ENCODE peak calls at places on chromosomes 11 and 22, in ten cellular contexts. O, C, R, G, I, A, J, T, M and D are unnamed samples.

GRCh38 chr22:44625981-44626687 is 75.9 kb upstream of the PRR5 start:
- DNase-seq in M (peak; percentile 76), A (peak; percentile 45), G (no peak), O (peak; percentile 63), R (peak; percentile 80), T (peak; percentile 61), I (peak; percentile 78), C (no peak), J (peak; percentile 88), D (peak; percentile 67)

GRCh38 chr11:48138222-48138621 is 78.4 kb upstream of the OR4B1 start:
- DNase-seq in I (no peak), C (no peak), T (no peak), A (no peak), J (no peak), O (no peak), R (no peak), M (peak; percentile 54), G (no peak), D (no peak)

GRCh38 chr11:129013737-129014475 is 71.2 kb upstream of the TP53AIP1 start:
- DNase-seq in G (no peak), M (peak; percentile 60), I (no peak), A (no peak), J (no peak), R (no peak), O (no peak), T (no peak), C (no peak), D (no peak)

GRCh38 chr11:64861227-64861970 is 16.9 kb upstream of the CDC42BPG start:
- DNase-seq in I (no peak), A (no peak), G (no peak), M (no peak), R (no peak), C (no peak), O (no peak), T (no peak), J (no peak), D (no peak)

GRCh38 chr11:123588117-123588815 is 66.2 kb downstream of the SCN3B start:
- DNase-seq in G (no peak), M (peak; percentile 77), I (no peak), O (no peak), A (no peak), R (no peak), T (no peak), C (no peak), J (no peak), D (no peak)

GRCh38 chr11:132352497-132352896 is 982.1 kb downstream of the NTM start:
- DNase-seq in G (no peak), J (no peak), O (no peak), M (no peak), I (no peak), T (no peak), C (no peak), R (no peak), A (no peak), D (no peak)

GRCh38 chr22:29621761-29622526 is 18.5 kb downstream of the NF2 start:
- DNase-seq in C (no peak), I (no peak), M (no peak), R (no peak), T (no peak), J (no peak), A (peak; percentile 97), O (no peak), G (no peak), D (no peak)

GRCh38 chr11:34067383-34068065 is 16.0 kb downstream of the CAPRIN1 start:
- DNase-seq in I (no peak), T (no peak), O (no peak), C (no peak), M (no peak), R (no peak), J (no peak), G (no peak), A (no peak), D (no peak)

GRCh38 chr22:44678245-44678979 is 23.6 kb upstream of the PRR5 start:
- DNase-seq in I (no peak), M (no peak), T (no peak), A (no peak), J (no peak), C (no peak), O (no peak), G (no peak), R (no peak), D (no peak)

GRCh38 chr11:985848-986247 is 50.7 kb downstream of the MUC6 start:
- DNase-seq in O (no peak), M (no peak), T (no peak), I (no peak), G (no peak), R (no peak), C (no peak), A (no peak), J (no peak), D (no peak)

GRCh38 chr22:37898441-37899181 is 7.5 kb upstream of the MICALL1 start:
- DNase-seq in A (no peak), J (no peak), T (no peak), R (peak; percentile 81), G (no peak), O (no peak), M (no peak), I (no peak), C (no peak), D (no peak)

GRCh38 chr11:63769044-63769718 is 606 bp upstream of the ZFTA start:
- DNase-seq in R (peak; percentile 70), O (peak; percentile 24), I (no peak), J (no peak), T (no peak), M (peak; percentile 43), A (no peak), G (no peak), C (no peak), D (no peak)

GRCh38 chr22:47808236-47808845 is 1045.9 kb downstream of the TBC1D22A start:
- DNase-seq in T (no peak), M (no peak), R (no peak), O (no peak), G (no peak), A (no peak), C (no peak), I (no peak), J (peak; percentile 49), D (no peak)

GRCh38 chr11:18384157-18384641 is 10.2 kb upstream of the LDHA start:
- DNase-seq in C (no peak), O (peak; percentile 69), J (peak; percentile 87), T (peak; percentile 75), A (peak; percentile 79), I (peak; percentile 80), M (peak; percentile 85), R (peak; percentile 68), G (no peak), D (no peak)

GRCh38 chr22:38109391-38110000 is 988 bp downstream of the BAIAP2L2 start:
- DNase-seq in R (no peak), T (no peak), O (no peak), A (no peak), I (no peak), M (no peak), J (no peak), C (no peak), G (no peak), D (no peak)

GRCh38 chr11:78790784-78791183 is 216.1 kb upstream of the NARS2 start:
- DNase-seq in G (no peak), I (no peak), C (no peak), O (no peak), R (no peak), T (no peak), M (no peak), A (no peak), J (no peak), D (no peak)

DNA sequence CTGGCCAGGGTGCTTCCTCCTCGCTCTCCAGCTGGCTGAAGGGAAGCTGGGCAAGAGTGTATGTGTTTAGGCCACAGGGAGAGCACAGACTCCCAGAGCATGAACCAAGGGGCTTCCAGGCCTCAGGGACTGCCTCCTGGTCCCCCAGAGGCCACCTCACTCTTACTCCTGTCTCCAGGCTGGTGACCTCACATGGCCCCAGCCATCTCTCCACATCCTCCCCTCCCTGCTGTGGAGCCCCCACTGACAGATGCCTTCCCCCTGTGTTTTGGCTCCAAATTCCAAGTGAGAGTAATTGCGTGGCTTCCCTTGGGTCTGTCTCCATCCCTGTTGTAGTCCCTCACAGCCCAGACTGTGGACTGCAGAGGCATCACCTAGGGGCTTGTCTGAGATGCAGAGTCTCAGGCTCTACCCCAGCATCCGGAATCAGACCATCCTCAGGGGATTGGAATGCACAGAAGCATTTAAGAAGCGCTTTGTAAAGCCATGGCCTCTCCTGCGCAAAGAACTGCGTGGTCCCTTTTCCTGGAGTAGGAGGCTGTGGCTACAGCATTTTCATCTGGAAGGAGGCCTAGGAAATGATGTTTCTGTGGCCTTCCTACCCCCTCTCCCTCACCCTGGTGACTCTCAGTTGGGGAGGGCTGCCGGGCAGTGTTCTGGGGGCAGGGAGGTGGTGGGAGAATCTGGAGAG is 91.1 kb downstream of the ATXN10 start:
- DNase-seq in I (no peak), O (no peak), T (no peak), G (no peak), A (peak; percentile 28), C (no peak), J (no peak), R (no peak), M (no peak), D (no peak)
- H3K4me3 ChIP-seq in I (no peak overlapping the region), O (no peak overlapping the region), T (no peak overlapping the region), G (no peak overlapping the region), A (no peak overlapping the region), C (no peak overlapping the region), J (no peak overlapping the region), R (no peak overlapping the region), M (no peak overlapping the region), D (no peak overlapping the region)

DNA sequence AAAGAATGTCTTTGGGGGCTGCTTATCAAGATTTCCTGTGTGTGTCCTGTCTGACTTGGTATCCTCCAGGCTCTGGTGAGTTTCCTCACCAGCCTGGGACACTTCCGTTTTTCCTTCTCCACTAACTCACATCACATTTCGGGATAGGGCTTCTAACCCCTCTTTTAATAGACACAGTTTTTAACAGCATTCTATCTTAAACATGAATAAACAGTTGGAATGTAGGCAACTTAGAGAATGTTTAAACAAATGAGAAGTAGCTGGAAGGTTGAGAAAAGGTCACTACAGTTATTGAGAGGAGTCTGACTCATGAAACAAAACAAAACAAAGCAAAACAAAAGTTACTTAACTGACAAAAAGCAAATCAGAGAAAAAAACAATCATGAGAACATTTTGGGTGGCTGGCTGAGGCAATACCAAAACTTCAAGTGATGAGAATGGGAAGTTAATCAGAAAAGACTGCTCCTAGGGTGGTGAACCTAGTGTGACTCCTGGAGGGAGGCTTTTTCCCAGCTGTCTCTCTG is 64.7 kb upstream of the CTSC start:
- DNase-seq in R (no peak), J (no peak), O (no peak), C (no peak), I (no peak), A (peak; percentile 90), G (no peak), M (no peak), T (no peak), D (no peak)
- H3K9me3 ChIP-seq in R (no peaks in the 10 kb centered on the region), J (no peaks in the 10 kb centered on the region), O (no peaks in the 10 kb centered on the region), C (no peaks in the 10 kb centered on the region), I (no peaks in the 10 kb centered on the region), A (no peaks in the 10 kb centered on the region), G (no peaks in the 10 kb centered on the region), M (no peaks in the 10 kb centered on the region), T (no peaks in the 10 kb centered on the region), D (no peaks in the 10 kb centered on the region)

GRCh38 chr11:117230286-117230961 is 1.4 kb downstream of the PCSK7 start:
- DNase-seq in G (no peak), C (no peak), I (no peak), M (no peak), A (peak; percentile 51), R (no peak), J (peak; percentile 50), O (no peak), T (no peak), D (no peak)
- H3K4me3 ChIP-seq in G (no peak overlapping the region), C (peak overlapping the region; percentile 84), I (no peak overlapping the region), M (peak overlapping the region; percentile 79), A (no peak overlapping the region), R (peak overlapping the region; percentile 92), J (peak overlapping the region; percentile 92), O (peak overlapping the region; percentile 89), T (peak overlapping the region; percentile 83), D (peak overlapping the region; percentile 93)

GRCh38 chr22:48926663-48927062 is 901.0 kb downstream of the BRD1 start:
- DNase-seq in A (no peak), O (no peak), G (no peak), J (no peak), M (no peak), R (peak; percentile 17), C (no peak), T (no peak), I (no peak), D (no peak)
- H3K9me3 ChIP-seq in A (peaks cover 36% of the 10 kb centered on the region), O (no peaks in the 10 kb centered on the region), G (no peaks in the 10 kb centered on the region), J (no peaks in the 10 kb centered on the region), M (no peaks in the 10 kb centered on the region), R (no peaks in the 10 kb centered on the region), C (no peaks in the 10 kb centered on the region), T (no peaks in the 10 kb centered on the region), I (no peaks in the 10 kb centered on the region), D (no peaks in the 10 kb centered on the region)